ENCODE peak calls at places on chromosomes 4 and X, in five cellular contexts. F, N, T, V and R are unnamed samples.

GRCh38 chrX:107678957-107679740 is 50.8 kb downstream of the PRPS1 start:
- DNase-seq in F (peak; percentile 71), N (no peak), T (peak; percentile 39), V (no peak), R (peak; percentile 84)

GRCh38 chrX:73400136-73400748 is 46.6 kb upstream of the CDX4 start:
- DNase-seq in F (no peak), N (no peak), T (no peak), V (no peak), R (no peak)

GRCh38 chr4:113665036-113665435 is 96.5 kb downstream of the CAMK2D start:
- DNase-seq in F (no peak), N (no peak), T (no peak), V (no peak), R (no peak)

GRCh38 chrX:134886201-134886600 is 104.6 kb upstream of the SMIM10 start:
- DNase-seq in F (peak; percentile 33), N (no peak), T (no peak), V (no peak), R (peak; percentile 35)

GRCh38 chrX:152926279-152926678 is 28.4 kb downstream of the ZNF185 start:
- DNase-seq in F (peak; percentile 70), N (peak; percentile 38), T (peak; percentile 76), V (no peak), R (peak; percentile 74)

GRCh38 chrX:112863850-112864249 is 23.2 kb upstream of the AMOT start:
- DNase-seq in F (no peak), N (no peak), T (no peak), V (no peak), R (no peak)

GRCh38 chrX:153657161-153657560 is 10.2 kb downstream of the DUSP9 start:
- DNase-seq in F (no peak), N (no peak), T (no peak), V (no peak), R (no peak)

GRCh38 chrX:54695816-54696487 is 102.1 kb downstream of the ITIH6 start:
- DNase-seq in F (no peak), N (no peak), T (no peak), V (no peak), R (peak; percentile 7)

GRCh38 chrX:46461653-46462191 is 83.5 kb downstream of the ZNF674 start:
- DNase-seq in F (no peak), N (no peak), T (no peak), V (no peak), R (no peak)

GRCh38 chrX:1434871-1435240 is 17.9 kb downstream of the ASMTL start:
- DNase-seq in F (no peak), N (no peak), T (no peak), V (no peak), R (no peak)

GRCh38 chrX:136318895-136319597 is 18.3 kb downstream of the ADGRG4 start:
- DNase-seq in F (no peak), N (no peak), T (no peak), V (no peak), R (no peak)

GRCh38 chr4:1500231-1500965 is 94.2 kb upstream of the NKX1-1 start:
- DNase-seq in F (no peak), N (no peak), T (no peak), V (no peak), R (no peak)

GRCh38 chrX:24842486-24842885 is 148.8 kb downstream of the POLA1 start:
- DNase-seq in F (no peak), N (no peak), T (no peak), V (no peak), R (no peak)

GRCh38 chr4:25358515-25359275 is 18.4 kb upstream of the ANAPC4 start:
- DNase-seq in F (no peak), N (no peak), T (no peak), V (no peak), R (no peak)

GRCh38 chr4:2417196-2417764 is 1.2 kb downstream of the ZFYVE28 start:
- DNase-seq in F (no peak), N (no peak), T (no peak), V (no peak), R (peak; percentile 35)

GRCh38 chrX:123797543-123798447 is 62.1 kb upstream of the XIAP start:
- DNase-seq in F (no peak), N (no peak), T (no peak), V (no peak), R (no peak)

GRCh38 chrX:15679246-15679645 is 14.6 kb upstream of the CLTRN start:
- DNase-seq in F (no peak), N (no peak), T (no peak), V (no peak), R (no peak)

GRCh38 chrX:16394290-16394689 is 227.0 kb downstream of the MAGEB17 start:
- DNase-seq in F (no peak), N (no peak), T (no peak), V (no peak), R (no peak)

GRCh38 chrX:52082578-52082977 is 13.6 kb upstream of the MAGED4B start:
- DNase-seq in F (no peak), N (no peak), T (no peak), V (no peak), R (peak; percentile 31)

GRCh38 chr4:27084685-27085356 is 224.2 kb downstream of the STIM2 start:
- DNase-seq in F (peak; percentile 2), N (peak; percentile 49), T (peak; percentile 74), V (no peak), R (peak; percentile 19)

GRCh38 chr4:27090406-27090805 is 229.8 kb downstream of the STIM2 start:
- DNase-seq in F (no peak), N (no peak), T (no peak), V (no peak), R (no peak)

GRCh38 chr4:27087306-27088045 is 226.8 kb downstream of the STIM2 start:
- DNase-seq in F (no peak), N (no peak), T (peak; percentile 51), V (no peak), R (no peak)

GRCh38 chr4:27089186-27089585 is 228.5 kb downstream of the STIM2 start:
- DNase-seq in F (no peak), N (no peak), T (no peak), V (no peak), R (no peak)

DNA sequence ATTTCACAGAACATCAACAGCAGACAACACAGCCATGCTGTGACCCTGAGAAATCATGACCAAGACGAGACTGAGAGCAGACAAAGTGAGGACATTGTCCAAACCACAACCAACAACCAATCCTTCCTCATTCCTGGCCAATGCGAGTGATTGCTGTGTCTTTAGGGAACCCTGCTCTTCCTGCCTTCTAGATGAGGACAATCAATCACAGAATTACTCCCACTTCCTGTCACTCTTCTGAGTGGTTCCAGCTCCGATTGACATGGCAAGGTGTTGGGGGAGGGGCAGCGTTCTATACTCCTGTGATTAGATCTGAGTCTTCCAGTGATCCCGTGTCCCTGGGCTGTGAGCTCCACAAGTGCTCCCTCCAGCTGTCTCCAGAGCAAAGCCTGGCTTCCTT is 227.8 kb downstream of the STIM2 start:
- DNase-seq in F (no peak), N (no peak), T (no peak), V (no peak), R (peak; percentile 3)
- H4K91ac ChIP-seq in F (no peak overlapping the region), N (no peak overlapping the region), T (no peak overlapping the region), V (peak overlapping the region; percentile 67), R (no peak overlapping the region)

DNA sequence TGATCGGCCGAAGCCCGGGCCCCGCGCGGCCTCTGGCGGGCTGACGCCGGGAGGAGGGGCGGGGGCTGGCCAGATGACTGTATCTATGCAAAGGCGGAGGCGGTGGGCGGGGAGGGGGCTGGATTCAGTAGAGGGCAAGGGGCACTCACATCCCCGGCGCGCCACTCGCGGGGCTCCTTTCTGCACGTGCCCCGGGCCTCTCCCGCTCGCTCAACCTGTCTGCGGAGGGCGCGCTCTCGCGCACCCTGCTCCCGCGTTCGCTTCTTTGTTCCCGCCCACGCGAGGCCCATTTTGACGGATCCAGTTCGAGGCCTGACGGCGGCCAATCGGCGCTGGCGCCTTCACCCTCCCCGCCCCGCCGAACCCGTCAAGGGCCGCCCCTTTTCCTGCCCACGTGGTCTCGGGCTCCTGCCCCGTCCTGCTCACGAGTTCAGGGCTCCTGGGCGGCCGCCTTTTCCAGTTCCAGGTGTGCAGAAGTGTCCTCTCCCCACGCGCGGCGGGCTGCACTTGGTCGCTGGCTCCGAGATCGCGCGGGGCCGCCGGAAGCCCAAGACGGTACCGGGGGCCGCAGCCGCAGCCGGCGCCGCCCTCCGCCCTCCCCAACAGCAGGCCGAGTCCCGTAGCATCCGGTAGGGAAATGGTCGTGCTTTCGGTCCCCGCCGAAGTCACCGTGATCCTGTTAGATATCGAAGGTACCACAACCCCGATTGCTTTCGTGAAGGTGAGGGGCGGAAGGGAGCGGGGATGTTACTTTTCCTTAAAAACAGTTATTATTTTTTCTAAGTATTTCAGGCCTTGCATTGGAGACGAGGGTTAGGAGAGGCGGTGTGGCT is at the start of the genes ENOPH1 and HNRNPDL:
- DNase-seq in F (peak; percentile 94), N (peak; percentile 94), T (peak; percentile 97), V (peak; percentile 92), R (peak; percentile 96)
- H4K91ac ChIP-seq in F (peak within 1 kb of the TSS; percentile 92), N (peak within 1 kb of the TSS; percentile 3), T (peak within 1 kb of the TSS; percentile 98), V (peak within 1 kb of the TSS; percentile 94), R (peak within 1 kb of the TSS; percentile 97)

GRCh38 chr4:6965329-6965728 is 55.7 kb downstream of the TBC1D14 start:
- DNase-seq in F (no peak), N (no peak), T (no peak), V (no peak), R (no peak)
- H4K91ac ChIP-seq in F (no peak overlapping the region), N (no peak overlapping the region), T (no peak overlapping the region), V (no peak overlapping the region), R (no peak overlapping the region)

GRCh38 chr4:10260777-10261176 is 144.2 kb upstream of the WDR1 start:
- DNase-seq in F (no peak), N (no peak), T (peak; percentile 27), V (no peak), R (no peak)
- H4K91ac ChIP-seq in F (no peak overlapping the region), N (no peak overlapping the region), T (no peak overlapping the region), V (no peak overlapping the region), R (no peak overlapping the region)

DNA sequence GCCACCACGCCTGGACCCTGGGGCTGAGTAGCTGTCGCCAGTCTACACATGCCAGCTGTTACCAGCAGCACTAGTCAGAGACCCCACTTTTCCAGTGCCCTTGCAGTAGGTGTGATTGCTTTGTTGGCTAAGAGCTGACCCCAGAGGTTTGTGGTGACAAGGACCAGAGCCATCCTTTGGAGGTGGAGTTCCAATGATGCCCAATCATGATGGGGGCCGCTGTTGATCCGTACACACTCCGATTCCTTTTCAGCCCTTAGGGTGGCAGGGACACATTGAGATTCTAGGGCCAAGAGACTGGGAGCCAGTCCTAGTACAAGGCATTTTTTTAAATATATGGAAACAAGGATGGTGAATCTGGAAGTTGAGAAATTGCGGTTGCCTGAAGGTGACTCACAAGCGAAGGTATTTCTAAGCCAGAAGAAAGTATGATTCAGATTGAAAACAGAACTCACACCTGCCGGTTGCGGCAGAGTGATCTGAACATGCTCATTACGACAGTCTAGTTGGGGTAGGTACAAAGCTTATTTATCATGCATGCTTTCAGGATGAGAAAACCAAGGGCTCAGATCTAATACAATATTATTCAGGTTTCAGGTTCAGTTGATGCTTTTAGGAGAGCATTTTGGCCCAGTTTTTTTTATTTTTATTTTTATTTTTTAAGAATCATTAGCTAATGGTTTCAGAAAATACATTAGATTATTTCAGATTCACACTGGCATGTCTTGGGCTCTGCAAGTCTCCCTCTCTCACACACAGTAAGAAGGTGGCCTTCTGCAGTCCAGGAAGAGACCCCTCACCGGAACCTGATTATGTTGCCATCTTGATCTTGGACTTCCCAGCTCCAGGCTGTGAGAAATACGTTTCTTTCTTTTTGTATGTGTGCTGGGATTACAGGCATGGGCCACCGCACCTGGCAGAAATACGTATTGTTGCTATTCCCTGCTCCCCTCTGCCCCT is 43.4 kb downstream of the SHROOM2 start:
- DNase-seq in F (peak; percentile 82), N (no peak), T (no peak), V (no peak), R (peak; percentile 83)
- H4K91ac ChIP-seq in F (no peak overlapping the region), N (no peak overlapping the region), T (no peak overlapping the region), V (no peak overlapping the region), R (peak overlapping the region; percentile 61)

GRCh38 chrX:9846631-9847030 is 60.4 kb downstream of the SHROOM2 start:
- DNase-seq in F (no peak), N (no peak), T (no peak), V (no peak), R (no peak)
- H4K91ac ChIP-seq in F (peak overlapping the region; percentile 94), N (no peak overlapping the region), T (no peak overlapping the region), V (no peak overlapping the region), R (no peak overlapping the region)